ENCODE peak calls at places on chromosomes 7 and 10, in six cellular contexts. G, B, S, L, A and M are unnamed samples.

GRCh38 chr10:103759100-103759781 is 96.1 kb downstream of the SH3PXD2A start:
- DNase-seq in G (peak), A (peak), B (peak), L (no peak), S (peak), M (no peak)

GRCh38 chr10:75959209-75959608 is 527.8 kb downstream of the LRMDA start:
- DNase-seq in S (no peak), G (peak), A (peak), B (peak), L (no peak), M (no peak)

GRCh38 chr7:6171532-6172330 is 100.7 kb downstream of the CYTH3 start:
- DNase-seq in A (no peak), B (no peak), G (no peak), L (no peak), S (no peak), M (no peak)

GRCh38 chr10:97926055-97926454 is 76.4 kb downstream of the GOLGA7B start:
- DNase-seq in L (no peak), A (no peak), B (no peak), S (no peak), G (no peak), M (no peak)

GRCh38 chr7:154874409-154875113 is 128.4 kb downstream of the PAXIP1 start:
- DNase-seq in L (no peak), G (no peak), B (no peak), S (no peak), A (no peak), M (no peak)

GRCh38 chr10:15796098-15796759 is 64.1 kb downstream of the MINDY3 start:
- DNase-seq in S (no peak), G (no peak), A (no peak), B (no peak), L (no peak), M (no peak)

GRCh38 chr10:13633689-13634088 is 46.9 kb downstream of the PRPF18 start:
- DNase-seq in L (no peak), S (peak), A (no peak), G (peak), B (no peak), M (no peak)

GRCh38 chr10:129104266-129105045 is 362.6 kb upstream of the MGMT start:
- DNase-seq in A (no peak), B (no peak), G (peak), L (no peak), S (no peak), M (no peak)

GRCh38 chr7:38938589-38938988 is 29.6 kb upstream of the VPS41 start:
- DNase-seq in B (no peak), G (no peak), L (no peak), A (no peak), S (no peak), M (no peak)

GRCh38 chr7:55964802-55965470 is 551 bp downstream of the NIPSNAP2 start:
- DNase-seq in A (peak), B (peak), L (no peak), S (peak), G (peak), M (peak)

GRCh38 chr7:80098795-80099194 is 35.8 kb upstream of the GNAI1 start:
- DNase-seq in G (no peak), S (peak), A (no peak), L (no peak), B (no peak), M (no peak)

GRCh38 chr10:4316166-4316810 is 509.7 kb upstream of the AKR1E2 start:
- DNase-seq in L (no peak), G (peak), S (no peak), A (no peak), B (no peak), M (no peak)

GRCh38 chr10:43105793-43106158 is 28.9 kb downstream of the RET start:
- DNase-seq in G (no peak), S (no peak), B (no peak), A (no peak), L (no peak), M (no peak)

GRCh38 chr10:69425513-69426298 is 9.0 kb upstream of the TACR2 start:
- DNase-seq in B (no peak), A (peak), G (no peak), L (no peak), S (no peak), M (peak)

GRCh38 chr7:149459540-149460433 is 1.1 kb downstream of the ZNF777 start:
- DNase-seq in G (no peak), L (no peak), B (no peak), S (peak), A (no peak), M (peak)

GRCh38 chr7:157010588-157011332 is at the start of gene MNX1:
- DNase-seq in B (peak), G (no peak), S (peak), L (no peak), A (peak), M (peak)

GRCh38 chr10:43369921-43370320 is 1.5 kb upstream of the FXYD4 start:
- DNase-seq in S (no peak), A (no peak), L (no peak), G (no peak), B (no peak), M (no peak)

GRCh38 chr10:17196573-17196972 is 4.9 kb downstream of the TRDMT1 start:
- DNase-seq in G (no peak), B (no peak), S (no peak), L (no peak), A (no peak), M (peak)

GRCh38 chr10:129725011-129725410 is 239.1 kb downstream of the EBF3 start:
- DNase-seq in L (no peak), B (no peak), A (no peak), G (no peak), S (no peak), M (no peak)

GRCh38 chr7:44225566-44226395 is 25.0 kb downstream of the YKT6 start:
- DNase-seq in G (no peak), A (no peak), L (no peak), S (peak), B (no peak), M (no peak)

GRCh38 chr7:156074982-156075615 is 262.8 kb upstream of the SHH start:
- DNase-seq in A (no peak), L (no peak), B (no peak), G (no peak), S (no peak), M (peak)

DNA sequence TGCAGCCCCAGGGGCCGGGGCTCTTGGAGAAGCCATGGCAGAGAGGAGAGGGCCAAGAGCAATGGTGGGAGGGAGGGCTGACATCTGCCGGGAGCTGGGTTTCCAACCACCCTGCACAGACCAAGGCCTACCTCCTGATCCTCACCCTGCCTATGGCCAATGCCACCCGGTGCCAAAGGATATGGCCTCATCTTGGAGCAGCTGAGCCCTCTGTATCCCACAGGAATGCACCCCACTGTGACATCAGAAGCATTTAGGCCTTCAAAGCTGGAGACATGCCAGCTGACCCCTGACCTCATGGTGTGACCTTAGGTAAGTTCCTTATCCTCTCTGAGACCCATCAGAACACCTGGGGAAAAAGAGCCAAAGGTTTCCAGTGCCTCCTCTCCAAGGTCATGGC is 113.6 kb upstream of the ZMIZ1 start:
- DNase-seq in S (no peak), B (no peak), G (no peak), A (no peak), L (no peak), M (no peak)
- TF ChIP-seq SMC3 in S (no peak), B (no peak), G (no peak), A (no peak), L (no peak), M (no peak)

DNA sequence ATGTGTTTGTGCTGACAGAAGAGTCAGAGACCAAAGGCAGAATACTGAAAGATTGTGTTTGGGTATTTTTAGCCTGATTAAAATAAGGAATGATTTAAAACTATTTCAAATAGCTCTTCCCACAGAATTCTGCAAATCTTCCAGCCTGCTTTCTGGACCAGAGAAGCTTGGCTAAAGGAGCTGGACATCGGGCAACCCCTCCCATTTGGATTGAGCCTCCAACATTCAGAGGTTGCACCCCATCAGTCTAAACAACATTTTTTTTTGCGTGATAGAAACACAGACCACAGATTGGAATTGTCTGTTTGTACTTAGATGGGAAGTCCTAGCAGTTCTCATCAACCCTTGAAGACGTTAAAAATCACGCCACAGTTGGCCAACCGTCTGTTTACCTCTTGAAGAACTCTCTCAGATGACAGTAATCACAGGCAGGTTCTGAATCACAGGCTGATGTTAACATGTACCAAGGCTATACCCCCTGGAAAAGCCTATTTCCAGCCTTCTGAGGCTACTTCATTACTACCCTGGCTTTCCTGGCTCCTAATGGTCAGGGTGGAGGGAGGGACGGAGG is 155.2 kb upstream of the NRP1 start:
- DNase-seq in L (no peak), S (no peak), G (peak), B (no peak), A (no peak), M (no peak)
- TF ChIP-seq SMC3 in L (no peak), S (no peak), G (no peak), B (no peak), A (no peak), M (no peak)

GRCh38 chr7:102072636-102073209 is 213.9 kb upstream of the SH2B2 start:
- DNase-seq in S (no peak), A (no peak), L (no peak), G (peak), B (no peak), M (no peak)
- TF ChIP-seq SMC3 in S (no peak), A (no peak), L (no peak), G (no peak), B (no peak), M (no peak)

GRCh38 chr7:2399848-2400587 is 3.4 kb upstream of the CHST12 start:
- DNase-seq in A (peak), B (peak), S (peak), L (no peak), G (peak), M (no peak)
- TF ChIP-seq SMC3 in A (no peak), B (no peak), S (no peak), L (no peak), G (no peak), M (no peak)

GRCh38 chr10:6739530-6740174 is 159.6 kb upstream of the PRKCQ start:
- DNase-seq in G (no peak), S (no peak), A (peak), B (no peak), L (no peak), M (no peak)

GRCh38 chr10:6738464-6738824 is 158.4 kb upstream of the PRKCQ start:
- DNase-seq in L (no peak), S (no peak), B (no peak), G (peak), A (no peak), M (no peak)

GRCh38 chr10:6737080-6737641 is 157.1 kb upstream of the PRKCQ start:
- DNase-seq in S (no peak), G (peak), B (peak), L (no peak), A (no peak), M (no peak)

GRCh38 chr10:6734286-6734685 is 154.2 kb upstream of the PRKCQ start:
- DNase-seq in L (no peak), A (no peak), G (no peak), S (no peak), B (no peak), M (no peak)

GRCh38 chr10:6737758-6738463 is 157.8 kb upstream of the PRKCQ start:
- DNase-seq in L (no peak), G (peak), S (no peak), A (no peak), B (peak), M (no peak)
- TF ChIP-seq SMC3 in L (no peak), G (no peak), S (no peak), A (no peak), B (no peak), M (no peak)

DNA sequence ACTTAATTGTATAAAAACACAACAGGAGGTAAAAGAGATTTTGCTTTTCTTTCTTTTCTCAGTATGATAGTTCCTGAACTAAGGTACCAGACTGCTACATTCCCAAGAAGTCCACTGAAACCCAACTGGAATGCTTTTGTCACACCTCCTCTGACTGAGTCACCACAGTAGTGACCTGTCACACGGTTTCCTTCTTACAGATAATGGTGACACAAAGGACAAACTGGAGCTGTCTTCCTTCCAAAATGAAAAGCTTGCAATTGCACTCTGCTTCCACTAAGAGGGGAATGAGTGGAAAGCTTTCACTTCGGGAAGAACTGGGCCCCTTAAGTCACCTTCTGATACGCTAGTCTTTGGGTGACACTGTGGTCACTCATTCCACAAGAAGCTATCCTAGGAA is 122.2 kb downstream of the KMT2E start:
- DNase-seq in A (peak), S (no peak), B (no peak), L (no peak), G (no peak), M (peak)
- TF ChIP-seq SMC3 in A (peak), S (no peak), B (no peak), L (no peak), G (no peak), M (no peak)

DNA sequence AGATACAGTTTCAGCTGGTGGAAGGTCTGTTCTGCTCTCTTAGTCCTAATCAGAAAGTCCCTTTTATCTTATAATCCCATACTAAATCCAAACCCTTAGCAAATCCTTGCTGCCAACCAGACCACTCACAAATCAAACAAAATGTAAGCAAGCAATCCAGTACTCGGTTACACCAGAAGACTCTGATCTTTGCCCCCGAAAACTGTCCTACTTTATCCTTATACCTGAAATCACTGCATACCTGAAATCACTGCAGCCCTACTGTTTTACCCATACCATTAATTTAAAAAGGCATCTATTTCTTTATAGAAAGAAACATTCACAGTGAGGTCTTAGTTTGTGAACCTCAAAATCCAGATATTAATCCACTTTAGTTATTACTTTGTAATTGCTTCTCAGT is 64.7 kb downstream of the GSDME start:
- DNase-seq in B (no peak), A (no peak), G (no peak), S (no peak), L (no peak), M (no peak)
- TF ChIP-seq SMC3 in B (no peak), A (no peak), G (no peak), S (no peak), L (no peak), M (no peak)

GRCh38 chr7:131174391-131174790 is 153.3 kb upstream of the MKLN1 start:
- DNase-seq in A (no peak), S (no peak), G (no peak), L (no peak), B (no peak), M (no peak)

GRCh38 chr7:131174855-131175254 is 152.8 kb upstream of the MKLN1 start:
- DNase-seq in S (no peak), B (no peak), L (no peak), G (no peak), A (no peak), M (no peak)

GRCh38 chr7:131166066-131166465 is 161.6 kb upstream of the MKLN1 start:
- DNase-seq in L (no peak), S (no peak), A (no peak), G (peak), B (no peak), M (no peak)

GRCh38 chr7:131173148-131173890 is 154.4 kb upstream of the MKLN1 start:
- DNase-seq in A (no peak), S (no peak), L (no peak), G (peak), B (peak), M (no peak)

DNA sequence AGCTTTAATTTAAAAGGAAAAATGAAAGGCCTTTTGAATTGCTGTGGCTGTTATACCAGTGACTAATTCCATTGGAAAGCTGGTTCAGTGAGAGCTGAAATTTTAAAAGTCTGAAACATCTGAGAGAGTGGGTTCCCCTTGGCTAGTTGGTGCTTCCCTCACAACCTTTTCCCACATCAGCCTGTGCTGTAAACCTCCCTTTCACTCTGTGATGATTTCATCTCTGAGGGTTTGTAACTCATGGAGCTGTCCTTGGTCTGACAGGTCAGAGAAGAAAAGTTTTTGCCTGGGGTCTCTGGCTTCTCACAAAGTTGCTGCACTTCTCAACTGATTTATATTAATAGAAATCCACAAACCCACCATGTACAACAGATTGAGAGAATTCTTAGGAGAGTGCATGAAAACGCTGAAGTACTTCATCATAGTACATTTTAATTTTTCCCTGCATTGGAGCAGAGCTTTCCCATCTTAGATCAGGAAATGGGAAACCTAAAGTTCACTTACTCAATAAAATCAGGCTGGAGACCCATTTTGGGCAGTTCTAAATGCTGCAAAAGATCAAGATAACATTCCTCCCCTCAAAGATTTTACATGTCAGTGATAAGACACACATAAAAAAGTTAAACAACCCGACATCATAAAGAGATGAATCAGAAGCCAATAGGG is 157.1 kb upstream of the MKLN1 start:
- DNase-seq in A (no peak), S (no peak), G (peak), B (peak), L (no peak), M (no peak)
- TF ChIP-seq SMC3 in A (no peak), S (no peak), G (no peak), B (no peak), L (no peak), M (no peak)